ENCODE peak calls at places on chromosome 13, in eight cellular contexts. D is AG09309, F is choroid plexus epithelial cell, J is mucosa of descending colon, U is psoas muscle, Z is fibroblast of pulmonary artery, C is epithelial cell of esophagus, I is heart left ventricle. V is an unnamed sample.

GRCh38 chr13:45374917-45375316 is 33.9 kb upstream of the TPT1 start:
- DNase-seq in D (no peak), F (no peak), J (no peak), U (no peak), Z (no peak), C (no peak), I (no peak), V (no peak)

GRCh38 chr13:30607908-30608307 is 9.8 kb upstream of the USPL1 start:
- DNase-seq in D (no peak), F (no peak), J (no peak), U (no peak), Z (no peak), C (peak), I (no peak), V (no peak)

GRCh38 chr13:77047649-77048343 is 20.8 kb upstream of the FBXL3 start:
- DNase-seq in D (no peak), F (no peak), J (no peak), U (no peak), Z (no peak), C (no peak), I (no peak), V (no peak)

GRCh38 chr13:71046360-71047079 is 820.5 kb downstream of the DACH1 start:
- DNase-seq in D (no peak), F (no peak), J (no peak), U (no peak), Z (no peak), C (no peak), I (no peak), V (no peak)

GRCh38 chr13:97660488-97661086 is 226.6 kb downstream of the RAP2A start:
- DNase-seq in D (no peak), F (peak), J (no peak), U (no peak), Z (peak), C (no peak), I (no peak), V (no peak)

GRCh38 chr13:94481966-94482365 is 2.5 kb upstream of the DCT start:
- DNase-seq in D (peak), F (peak), J (no peak), U (peak), Z (peak), C (peak), I (no peak), V (peak)

GRCh38 chr13:41053384-41053826 is 7.9 kb upstream of the WBP4 start:
- DNase-seq in D (peak), F (peak), J (no peak), U (no peak), Z (peak), C (peak), I (peak), V (peak)

GRCh38 chr13:38564751-38565150 is 122.1 kb upstream of the FREM2 start:
- DNase-seq in D (no peak), F (no peak), J (no peak), U (no peak), Z (no peak), C (peak), I (no peak), V (no peak)

GRCh38 chr13:106010836-106011235 is 524.6 kb downstream of the EFNB2 start:
- DNase-seq in D (no peak), F (no peak), J (no peak), U (no peak), Z (no peak), C (no peak), I (no peak), V (no peak)

GRCh38 chr13:53151692-53152421 is 123.2 kb downstream of the OLFM4 start:
- DNase-seq in D (no peak), F (peak), J (no peak), U (no peak), Z (peak), C (peak), I (no peak), V (no peak)

GRCh38 chr13:98326274-98326673 is 149.2 kb upstream of the RNF113B start:
- DNase-seq in D (no peak), F (no peak), J (no peak), U (no peak), Z (no peak), C (no peak), I (no peak), V (no peak)

GRCh38 chr13:100899720-100900316 is 225.2 kb upstream of the TMTC4 start:
- DNase-seq in D (no peak), F (no peak), J (no peak), U (no peak), Z (no peak), C (no peak), I (no peak), V (no peak)

GRCh38 chr13:114111577-114111976 is 20.8 kb downstream of the RASA3 start:
- DNase-seq in D (no peak), F (peak), J (peak), U (peak), Z (no peak), C (no peak), I (no peak), V (peak)

GRCh38 chr13:49855930-49856329 is 63.4 kb upstream of the KPNA3 start:
- DNase-seq in D (no peak), F (no peak), J (no peak), U (no peak), Z (no peak), C (no peak), I (no peak), V (no peak)

GRCh38 chr13:75489502-75490263 is 7.7 kb upstream of the TBC1D4 start:
- DNase-seq in D (peak), F (peak), J (no peak), U (no peak), Z (peak), C (peak), I (no peak), V (no peak)

GRCh38 chr13:52949744-52950143 is 78.9 kb upstream of the OLFM4 start:
- DNase-seq in D (no peak), F (no peak), J (no peak), U (peak), Z (no peak), C (no peak), I (peak), V (no peak)

GRCh38 chr13:97627566-97627965 is 193.6 kb downstream of the RAP2A start:
- DNase-seq in D (peak), F (peak), J (no peak), U (peak), Z (peak), C (peak), I (peak), V (no peak)

GRCh38 chr13:47133024-47133445 is 236.2 kb upstream of the HTR2A start:
- DNase-seq in D (no peak), F (peak), J (no peak), U (no peak), Z (peak), C (no peak), I (no peak), V (no peak)

GRCh38 chr13:45321230-45321629 is 19.8 kb downstream of the TPT1 start:
- DNase-seq in D (no peak), F (no peak), J (no peak), U (no peak), Z (no peak), C (no peak), I (no peak), V (peak)

GRCh38 chr13:102993348-102993747 is 72.9 kb downstream of the SLC10A2 start:
- DNase-seq in D (no peak), F (peak), J (no peak), U (no peak), Z (no peak), C (no peak), I (no peak), V (no peak)

GRCh38 chr13:26487781-26488180 is 69.7 kb upstream of the WASF3 start:
- DNase-seq in D (no peak), F (no peak), J (no peak), U (no peak), Z (no peak), C (no peak), I (no peak), V (no peak)

GRCh38 chr13:75960538-75960994 is 324.4 kb downstream of the LMO7 start:
- DNase-seq in D (no peak), F (no peak), J (no peak), U (no peak), Z (no peak), C (no peak), I (no peak), V (no peak)

GRCh38 chr13:44573790-44574465 is 2.2 kb downstream of the TSC22D1 start:
- DNase-seq in D (peak), F (peak), J (no peak), U (peak), Z (peak), C (peak), I (no peak), V (no peak)

GRCh38 chr13:22789027-22789593 is 391.7 kb upstream of the SGCG start:
- DNase-seq in D (no peak), F (no peak), J (no peak), U (no peak), Z (no peak), C (peak), I (no peak), V (no peak)

GRCh38 chr13:110980921-110981320 is 66.1 kb upstream of the ANKRD10 start:
- DNase-seq in D (no peak), F (no peak), J (no peak), U (no peak), Z (no peak), C (no peak), I (no peak), V (no peak)

GRCh38 chr13:25971499-25972145 is 80.2 kb downstream of the SHISA2 start:
- DNase-seq in D (no peak), F (no peak), J (no peak), U (no peak), Z (no peak), C (no peak), I (no peak), V (no peak)

GRCh38 chr13:29457299-29457698 is 138.2 kb downstream of the SLC7A1 start:
- DNase-seq in D (peak), F (peak), J (no peak), U (no peak), Z (peak), C (peak), I (no peak), V (no peak)

GRCh38 chr13:73416093-73416492 is 357.3 kb downstream of the KLF5 start:
- DNase-seq in D (no peak), F (peak), J (no peak), U (no peak), Z (no peak), C (no peak), I (no peak), V (no peak)

GRCh38 chr13:73417012-73417615 is 358.3 kb downstream of the KLF5 start:
- DNase-seq in D (no peak), F (peak), J (no peak), U (no peak), Z (no peak), C (peak), I (no peak), V (no peak)

GRCh38 chr13:73422973-73423372 is 364.2 kb downstream of the KLF5 start:
- DNase-seq in D (no peak), F (no peak), J (no peak), U (no peak), Z (no peak), C (peak), I (no peak), V (no peak)

GRCh38 chr13:73421310-73421912 is 362.6 kb downstream of the KLF5 start:
- DNase-seq in D (no peak), F (peak), J (no peak), U (no peak), Z (peak), C (peak), I (no peak), V (no peak)
- TF ChIP-seq CTCF in D (no peak), F (no peak), J (no peak), U (no peak), Z (no peak), C (no peak), I (no peak), V (no peak)

DNA sequence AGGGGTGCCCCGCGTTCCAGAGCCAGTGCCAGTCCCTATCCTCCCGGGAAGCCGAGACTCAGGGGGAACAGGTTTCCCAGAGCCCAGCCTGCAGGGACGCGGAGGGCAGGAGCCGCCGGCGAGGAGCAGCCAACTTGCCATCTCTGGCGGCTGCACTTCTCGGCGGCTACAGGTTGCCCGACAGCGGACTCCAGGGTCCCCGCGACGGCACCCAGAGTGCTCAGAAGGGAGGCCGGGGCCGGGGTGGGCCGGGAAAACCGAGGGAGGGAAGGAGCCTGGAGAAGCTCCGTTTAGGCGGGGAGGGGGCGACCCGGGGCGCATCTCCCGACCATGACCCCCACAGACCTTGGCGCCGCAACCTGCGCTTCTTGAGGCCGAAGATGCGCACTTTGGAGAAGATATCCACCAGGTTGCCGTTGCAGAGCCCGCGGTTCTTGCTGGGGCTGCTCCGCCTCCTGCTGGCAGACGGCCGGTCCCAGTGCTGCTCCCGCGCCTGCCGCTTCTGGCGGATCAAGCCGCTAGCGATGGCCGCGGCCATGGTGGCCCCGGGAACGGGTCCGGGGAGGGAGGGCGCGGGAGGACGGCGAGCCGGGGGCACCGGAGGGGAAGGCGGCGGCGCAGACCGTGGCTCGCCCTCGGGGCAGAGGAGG is 463.8 kb downstream of the ITGBL1 start:
- DNase-seq in D (no peak), F (peak), J (peak), U (no peak), Z (peak), C (peak), I (peak), V (no peak)
- TF ChIP-seq CTCF in D (peak), F (peak), J (no peak), U (no peak), Z (no peak), C (no peak), I (peak), V (no peak)

GRCh38 chr13:24284876-24285275 is 24.5 kb upstream of the C1QTNF9 start:
- DNase-seq in D (no peak), F (no peak), J (no peak), U (no peak), Z (no peak), C (no peak), I (no peak), V (no peak)
- TF ChIP-seq CTCF in D (no peak), F (no peak), J (no peak), U (no peak), Z (no peak), C (no peak), I (no peak), V (no peak)

DNA sequence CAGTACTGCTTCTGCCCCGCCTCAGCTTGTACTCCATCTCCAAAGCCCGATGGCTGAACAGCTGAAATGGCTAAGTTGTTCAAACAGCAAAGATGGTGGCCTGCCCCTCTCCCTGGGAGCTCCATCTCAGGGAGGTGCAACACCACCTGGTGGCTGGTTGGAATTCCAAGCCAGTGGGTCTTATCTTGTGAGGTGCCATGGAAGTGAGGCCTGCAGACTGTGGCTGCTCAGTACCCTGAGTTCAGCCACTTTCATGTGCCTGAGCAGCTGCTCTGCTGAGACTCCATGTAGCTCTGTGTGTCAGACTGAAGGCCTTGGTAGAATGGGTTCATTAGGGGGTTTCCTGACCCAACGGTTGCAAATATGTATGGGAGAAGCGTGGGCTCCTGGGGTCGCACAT is 67.3 kb upstream of the SPRY2 start:
- DNase-seq in D (no peak), F (no peak), J (no peak), U (no peak), Z (no peak), C (no peak), I (no peak), V (no peak)
- TF ChIP-seq CTCF in D (no peak), F (no peak), J (no peak), U (no peak), Z (no peak), C (no peak), I (no peak), V (no peak)

GRCh38 chr13:34941835-34942731 is at the start of gene NBEA:
- DNase-seq in D (peak), F (peak), J (peak), U (peak), Z (peak), C (peak), I (peak), V (peak)
- TF ChIP-seq CTCF in D (no peak), F (peak), J (no peak), U (peak), Z (no peak), C (no peak), I (peak), V (no peak)